ENCODE peak calls at places on chromosomes 12 and 14, in four cellular contexts. H is dorsolateral prefrontal cortex, G is cardiac fibroblast, L is transverse colon. O is an unnamed sample.

GRCh38 chr14:68530443-68530842 is 262.4 kb downstream of the ZFP36L1 start:
- DNase-seq in L (no peak), G (no peak), H (no peak), O (no peak)

GRCh38 chr12:106953352-106954260 is 2.1 kb upstream of the TMEM263 start:
- DNase-seq in H (no peak), L (no peak), G (no peak), O (peak; percentile 82)

GRCh38 chr14:99516156-99517045 is 35.2 kb downstream of the CCNK start:
- DNase-seq in H (no peak), G (no peak), L (no peak), O (no peak)

GRCh38 chr14:106877527-106877926 is 1351.1 kb downstream of the TMEM121 start:
- DNase-seq in L (no peak), G (no peak), H (no peak), O (no peak)

GRCh38 chr12:92987846-92988621 is 58.9 kb upstream of the EEA1 start:
- DNase-seq in G (no peak), H (no peak), L (peak; percentile 50), O (no peak)

GRCh38 chr12:92290881-92291280 is 145.2 kb upstream of the BTG1 start:
- DNase-seq in G (no peak), H (no peak), L (no peak), O (peak; percentile 30)

GRCh38 chr12:41436076-41436475 is 248.0 kb downstream of the PDZRN4 start:
- DNase-seq in H (no peak), G (no peak), L (no peak), O (no peak)

GRCh38 chr12:76428117-76428516 is 79.9 kb upstream of the BBS10 start:
- DNase-seq in H (no peak), G (no peak), L (no peak), O (no peak)

GRCh38 chr12:32397703-32398102 is 1.7 kb upstream of the FGD4 start:
- DNase-seq in G (no peak), H (no peak), L (no peak), O (no peak)

GRCh38 chr12:120327593-120327992 is at the start of gene PLA2G1B:
- DNase-seq in G (no peak), H (no peak), L (no peak), O (no peak)

GRCh38 chr14:101556131-101556530 is 5.2 kb upstream of the DIO3 start:
- DNase-seq in G (no peak), H (no peak), L (no peak), O (no peak)

GRCh38 chr12:53754633-53755261 is 3.0 kb upstream of the CISTR start:
- DNase-seq in H (no peak), L (no peak), G (peak; percentile 13), O (peak; percentile 33)

GRCh38 chr14:22849212-22849819 is 12.9 kb downstream of the MMP14 start:
- DNase-seq in H (no peak), G (peak; percentile 63), L (peak; percentile 29), O (peak; percentile 38)

GRCh38 chr14:75864352-75864751 is 117.4 kb downstream of the TGFB3 start:
- DNase-seq in L (no peak), G (peak; percentile 86), H (no peak), O (peak; percentile 89)

GRCh38 chr12:84508325-84508861 is 404.2 kb downstream of the SLC6A15 start:
- DNase-seq in H (no peak), G (peak; percentile 67), L (no peak), O (peak; percentile 42)
- TF ChIP-seq CTCF in H (no peak), G (peak; percentile 53), L (peak; percentile 16), O (peak; percentile 40)

DNA sequence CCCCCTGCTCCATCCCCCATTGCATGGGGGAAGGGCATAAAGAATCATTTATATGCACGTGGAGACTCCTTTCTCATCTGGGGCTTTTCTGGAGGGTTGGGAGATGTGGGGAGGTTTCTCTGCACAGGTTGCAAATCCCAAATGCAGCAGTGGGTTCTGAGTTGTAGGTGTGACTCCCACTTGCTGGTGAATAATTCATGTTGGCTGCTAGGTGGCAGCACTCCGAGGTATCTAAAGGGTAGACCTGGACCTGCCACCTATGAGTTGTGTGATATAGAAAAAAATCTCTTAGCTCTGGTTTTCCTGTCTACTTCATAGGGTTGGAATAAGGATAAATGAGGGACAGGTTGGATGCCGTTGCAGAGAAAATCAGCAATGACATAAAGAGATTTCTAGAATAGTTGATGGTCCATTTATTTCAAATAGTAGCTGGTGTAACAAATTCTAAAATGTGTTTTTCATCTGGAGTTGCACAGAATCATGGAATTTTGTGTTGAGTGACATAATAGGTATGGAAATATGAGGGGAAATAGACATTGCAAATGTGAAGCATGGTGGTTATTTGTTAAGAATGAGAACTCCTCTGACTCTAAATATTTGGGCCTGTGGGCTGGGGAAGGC is 4.6 kb downstream of the MARCHF9 start:
- DNase-seq in H (no peak), L (no peak), G (no peak), O (no peak)
- TF ChIP-seq CTCF in H (no peak), L (peak; percentile 46), G (peak; percentile 48), O (peak; percentile 50)

GRCh38 chr12:83821967-83822366 is 1090.6 kb downstream of the SLC6A15 start:
- DNase-seq in H (no peak), G (no peak), L (no peak), O (no peak)

GRCh38 chr12:83826112-83826511 is 1086.5 kb downstream of the SLC6A15 start:
- DNase-seq in G (peak; percentile 23), H (peak; percentile 38), L (no peak), O (peak; percentile 28)

GRCh38 chr12:83827193-83827592 is 1085.4 kb downstream of the SLC6A15 start:
- DNase-seq in H (no peak), L (no peak), G (no peak), O (no peak)

GRCh38 chr12:83827860-83828259 is 1084.7 kb downstream of the SLC6A15 start:
- DNase-seq in L (no peak), G (no peak), H (no peak), O (peak; percentile 2)

GRCh38 chr12:83823386-83824045 is 1089.1 kb downstream of the SLC6A15 start:
- DNase-seq in H (peak; percentile 48), G (peak; percentile 9), L (peak; percentile 21), O (no peak)
- TF ChIP-seq CTCF in H (peak; percentile 40), G (no peak), L (peak; percentile 13), O (no peak)

GRCh38 chr12:132217800-132218518 is 73.7 kb downstream of the NOC4L start:
- DNase-seq in G (no peak), H (no peak), L (no peak), O (no peak)

GRCh38 chr12:132217371-132217770 is 73.1 kb downstream of the NOC4L start:
- DNase-seq in L (no peak), H (no peak), G (no peak), O (no peak)

GRCh38 chr12:132218519-132218860 is 74.2 kb downstream of the NOC4L start:
- DNase-seq in G (no peak), H (no peak), L (no peak), O (no peak)

GRCh38 chr12:132219323-132219722 is 75.1 kb downstream of the NOC4L start:
- DNase-seq in H (no peak), L (no peak), G (no peak), O (no peak)

DNA sequence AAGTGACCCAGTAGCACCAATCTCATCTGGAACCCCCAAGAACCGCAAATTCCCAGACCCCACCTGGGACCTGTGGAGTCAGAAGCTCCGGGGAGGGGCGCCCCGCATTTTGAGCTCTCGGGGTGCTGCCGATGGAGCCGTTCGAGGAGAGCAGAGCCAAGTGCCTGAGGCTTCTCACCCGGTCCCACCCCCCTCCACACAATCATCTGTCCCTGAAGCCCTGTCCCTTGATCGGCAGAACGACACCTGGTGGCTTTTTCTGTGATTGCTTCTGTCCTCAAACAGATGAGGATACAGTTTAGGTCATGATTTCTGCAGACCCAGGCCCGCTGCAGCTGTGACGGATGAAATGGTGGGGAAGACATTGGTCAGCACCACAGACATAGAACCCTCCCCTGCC is 74.7 kb downstream of the NOC4L start:
- DNase-seq in H (no peak), L (no peak), G (peak; percentile 16), O (no peak)
- TF ChIP-seq CTCF in H (peak; percentile 33), L (no peak), G (peak; percentile 38), O (peak; percentile 26)

GRCh38 chr14:74502236-74503019 is 8.9 kb downstream of the ISCA2 start:
- DNase-seq in G (peak; percentile 44), L (no peak), H (peak; percentile 39), O (no peak)
- TF ChIP-seq CTCF in G (peak; percentile 39), L (peak; percentile 35), H (peak; percentile 43), O (peak; percentile 62)

DNA sequence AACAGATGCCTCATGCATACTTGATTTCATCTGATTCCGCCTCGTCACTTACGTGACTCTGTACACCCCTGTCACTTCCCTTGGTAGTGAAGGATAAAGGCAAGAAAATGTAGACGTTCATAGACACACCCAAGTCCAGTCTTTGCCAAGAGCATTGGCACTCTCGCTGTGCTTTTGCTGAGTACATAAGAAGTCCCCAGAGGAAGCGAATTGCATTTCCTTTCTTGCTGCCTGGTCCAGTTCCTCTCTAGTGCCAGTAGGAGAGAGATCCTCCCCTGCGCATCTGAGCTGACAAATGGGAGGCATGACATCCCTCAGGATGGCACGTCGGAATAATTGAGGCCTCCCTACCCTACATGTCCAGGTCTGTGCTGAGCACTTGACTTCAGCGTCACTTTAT is 21.3 kb upstream of the RIN3 start:
- DNase-seq in L (no peak), G (no peak), H (no peak), O (no peak)
- TF ChIP-seq CTCF in L (no peak), G (no peak), H (no peak), O (no peak)

GRCh38 chr12:1348606-1349005 is 245.8 kb downstream of the FBXL14 start:
- DNase-seq in G (no peak), H (no peak), L (no peak), O (no peak)

GRCh38 chr12:1353451-1353850 is 240.9 kb downstream of the FBXL14 start:
- DNase-seq in G (no peak), H (no peak), L (no peak), O (no peak)

GRCh38 chr12:1350055-1350933 is 244.1 kb downstream of the FBXL14 start:
- DNase-seq in L (peak; percentile 44), G (peak; percentile 78), H (no peak), O (peak; percentile 89)

GRCh38 chr12:1351926-1352325 is 242.5 kb downstream of the FBXL14 start:
- DNase-seq in G (no peak), H (no peak), L (no peak), O (no peak)

GRCh38 chr12:1350934-1351240 is 243.5 kb downstream of the FBXL14 start:
- DNase-seq in H (no peak), L (no peak), G (no peak), O (no peak)
- TF ChIP-seq CTCF in H (no peak), L (no peak), G (no peak), O (no peak)

DNA sequence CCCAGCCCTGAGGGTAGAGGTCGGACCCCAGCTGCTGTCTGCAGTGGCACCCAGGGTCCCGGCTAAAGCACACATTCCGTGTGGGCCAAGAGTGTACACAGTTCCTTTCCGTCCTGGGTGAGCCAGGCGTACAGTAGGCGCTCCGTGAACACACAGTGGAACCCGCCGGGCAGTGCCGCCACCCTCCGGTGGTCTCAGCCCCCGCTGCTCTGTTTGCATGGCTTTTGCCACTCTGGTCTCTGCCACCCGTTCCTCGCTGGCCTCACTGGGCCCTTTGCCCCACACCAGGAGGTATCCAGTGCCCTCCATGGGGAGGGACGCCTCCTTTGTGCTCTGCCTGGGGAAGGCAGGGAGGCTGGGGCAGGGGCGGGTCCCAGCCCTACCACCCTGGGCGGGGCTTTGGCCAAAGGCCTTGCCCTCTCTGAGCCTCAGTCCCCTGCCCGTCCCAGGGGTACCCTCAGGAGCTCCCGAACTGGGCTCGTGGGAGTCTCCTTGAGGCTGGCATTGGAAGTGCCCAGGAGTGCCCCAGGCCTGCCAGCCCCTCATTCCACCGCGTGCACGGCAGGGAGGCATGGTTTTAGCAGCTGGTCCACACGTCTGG is 13.0 kb downstream of the TRMT61A start:
- DNase-seq in L (no peak), H (no peak), G (no peak), O (no peak)
- TF ChIP-seq CTCF in L (peak; percentile 9), H (no peak), G (no peak), O (no peak)